ENCODE peak calls at places on chromosome 6, in ten cellular contexts. One of them, this sample, is unnamed.

GRCh38 chr6:117818449-117818848 is 88.6 kb upstream of the SLC35F1 start:
- DNase-seq in sigmoid colon: no peak
- DNase-seq in H1: no peak
- DNase-seq in upper lobe of left lung: no peak
- DNase-seq in GM12892: no peak
- DNase-seq in stomach: no peak
- DNase-seq in transverse colon: no peak
- DNase-seq in suprapubic skin: no peak
- DNase-seq in HCT116: no peak
- DNase-seq in breast epithelium: no peak
- DNase-seq in this sample: no peak

GRCh38 chr6:21531393-21531792 is 62.2 kb upstream of the SOX4 start:
- DNase-seq in sigmoid colon: no peak
- DNase-seq in transverse colon: no peak
- DNase-seq in HCT116: no peak
- DNase-seq in breast epithelium: no peak
- DNase-seq in stomach: no peak
- DNase-seq in upper lobe of left lung: no peak
- DNase-seq in suprapubic skin: no peak
- DNase-seq in GM12892: no peak
- DNase-seq in H1: no peak
- DNase-seq in this sample: no peak

GRCh38 chr6:44226368-44227137 is 3.2 kb downstream of the SLC29A1 start:
- DNase-seq in sigmoid colon: peak
- DNase-seq in upper lobe of left lung: no peak
- DNase-seq in transverse colon: no peak
- DNase-seq in HCT116: no peak
- DNase-seq in H1: no peak
- DNase-seq in stomach: no peak
- DNase-seq in suprapubic skin: no peak
- DNase-seq in breast epithelium: no peak
- DNase-seq in GM12892: no peak
- DNase-seq in this sample: no peak

GRCh38 chr6:132687306-132687705 is 26.5 kb downstream of the VNN1 start:
- DNase-seq in GM12892: no peak
- DNase-seq in transverse colon: no peak
- DNase-seq in sigmoid colon: no peak
- DNase-seq in suprapubic skin: no peak
- DNase-seq in HCT116: peak
- DNase-seq in H1: no peak
- DNase-seq in breast epithelium: no peak
- DNase-seq in stomach: no peak
- DNase-seq in upper lobe of left lung: no peak
- DNase-seq in this sample: peak

GRCh38 chr6:150494236-150494635 is 105.4 kb upstream of the PLEKHG1 start:
- DNase-seq in sigmoid colon: peak
- DNase-seq in GM12892: no peak
- DNase-seq in upper lobe of left lung: no peak
- DNase-seq in suprapubic skin: peak
- DNase-seq in breast epithelium: peak
- DNase-seq in transverse colon: no peak
- DNase-seq in stomach: no peak
- DNase-seq in H1: no peak
- DNase-seq in HCT116: no peak
- DNase-seq in this sample: no peak

GRCh38 chr6:22028403-22028802 is 268.4 kb downstream of the PRL start:
- DNase-seq in suprapubic skin: no peak
- DNase-seq in H1: no peak
- DNase-seq in upper lobe of left lung: no peak
- DNase-seq in stomach: no peak
- DNase-seq in breast epithelium: no peak
- DNase-seq in sigmoid colon: no peak
- DNase-seq in transverse colon: no peak
- DNase-seq in GM12892: no peak
- DNase-seq in HCT116: no peak
- DNase-seq in this sample: no peak

GRCh38 chr6:48743738-48744137 is 632.7 kb upstream of the PTCHD4 start:
- DNase-seq in transverse colon: no peak
- DNase-seq in HCT116: no peak
- DNase-seq in stomach: no peak
- DNase-seq in breast epithelium: no peak
- DNase-seq in suprapubic skin: no peak
- DNase-seq in upper lobe of left lung: no peak
- DNase-seq in H1: no peak
- DNase-seq in GM12892: no peak
- DNase-seq in sigmoid colon: no peak
- DNase-seq in this sample: no peak

GRCh38 chr6:26216886-26217713 is 129.9 kb downstream of the HFE start:
- DNase-seq in transverse colon: peak
- DNase-seq in upper lobe of left lung: peak
- DNase-seq in stomach: peak
- DNase-seq in HCT116: no peak
- DNase-seq in suprapubic skin: peak
- DNase-seq in GM12892: no peak
- DNase-seq in sigmoid colon: peak
- DNase-seq in breast epithelium: peak
- DNase-seq in H1: no peak
- DNase-seq in this sample: peak

GRCh38 chr6:31736768-31737314 is 511 bp upstream of the CLIC1 start:
- DNase-seq in transverse colon: peak
- DNase-seq in HCT116: no peak
- DNase-seq in sigmoid colon: no peak
- DNase-seq in suprapubic skin: no peak
- DNase-seq in upper lobe of left lung: no peak
- DNase-seq in stomach: no peak
- DNase-seq in H1: no peak
- DNase-seq in breast epithelium: no peak
- DNase-seq in GM12892: no peak
- DNase-seq in this sample: no peak

GRCh38 chr6:33201147-33201545 is 479 bp downstream of the SLC39A7 start:
- DNase-seq in sigmoid colon: no peak
- DNase-seq in suprapubic skin: no peak
- DNase-seq in transverse colon: no peak
- DNase-seq in HCT116: no peak
- DNase-seq in breast epithelium: no peak
- DNase-seq in upper lobe of left lung: peak
- DNase-seq in GM12892: no peak
- DNase-seq in H1: no peak
- DNase-seq in stomach: no peak
- DNase-seq in this sample: no peak

GRCh38 chr6:73696990-73697651 is 1.1 kb downstream of the CD109 start:
- DNase-seq in sigmoid colon: no peak
- DNase-seq in suprapubic skin: no peak
- DNase-seq in transverse colon: no peak
- DNase-seq in stomach: no peak
- DNase-seq in H1: no peak
- DNase-seq in HCT116: no peak
- DNase-seq in GM12892: no peak
- DNase-seq in breast epithelium: no peak
- DNase-seq in upper lobe of left lung: no peak
- DNase-seq in this sample: peak
- TF ChIP-seq POLR2A in sigmoid colon: no peak
- TF ChIP-seq POLR2A in suprapubic skin: no peak
- TF ChIP-seq POLR2A in transverse colon: no peak
- TF ChIP-seq POLR2A in stomach: no peak
- TF ChIP-seq POLR2A in H1: no peak
- TF ChIP-seq POLR2A in HCT116: no peak
- TF ChIP-seq POLR2A in GM12892: no peak
- TF ChIP-seq POLR2A in breast epithelium: no peak
- TF ChIP-seq POLR2A in upper lobe of left lung: no peak
- TF ChIP-seq POLR2A in this sample: no peak

GRCh38 chr6:63904844-63905243 is 269.2 kb downstream of the PHF3 start:
- DNase-seq in breast epithelium: no peak
- DNase-seq in suprapubic skin: no peak
- DNase-seq in transverse colon: no peak
- DNase-seq in sigmoid colon: no peak
- DNase-seq in GM12892: no peak
- DNase-seq in HCT116: no peak
- DNase-seq in stomach: no peak
- DNase-seq in upper lobe of left lung: no peak
- DNase-seq in H1: no peak
- DNase-seq in this sample: peak
- TF ChIP-seq POLR2AphosphoS5 in breast epithelium: no peak
- TF ChIP-seq POLR2AphosphoS5 in suprapubic skin: no peak
- TF ChIP-seq POLR2AphosphoS5 in transverse colon: no peak
- TF ChIP-seq POLR2AphosphoS5 in sigmoid colon: no peak
- TF ChIP-seq POLR2AphosphoS5 in GM12892: no peak
- TF ChIP-seq POLR2AphosphoS5 in HCT116: no peak
- TF ChIP-seq POLR2AphosphoS5 in stomach: no peak
- TF ChIP-seq POLR2AphosphoS5 in upper lobe of left lung: no peak
- TF ChIP-seq POLR2AphosphoS5 in H1: no peak
- TF ChIP-seq POLR2AphosphoS5 in this sample: no peak

GRCh38 chr6:90111387-90111786 is 185.3 kb downstream of the BACH2 start:
- DNase-seq in transverse colon: no peak
- DNase-seq in breast epithelium: no peak
- DNase-seq in H1: no peak
- DNase-seq in sigmoid colon: no peak
- DNase-seq in HCT116: no peak
- DNase-seq in suprapubic skin: no peak
- DNase-seq in upper lobe of left lung: no peak
- DNase-seq in stomach: no peak
- DNase-seq in GM12892: no peak
- DNase-seq in this sample: no peak
- TF ChIP-seq POLR2A in transverse colon: no peak
- TF ChIP-seq POLR2A in breast epithelium: no peak
- TF ChIP-seq POLR2A in H1: no peak
- TF ChIP-seq POLR2A in sigmoid colon: no peak
- TF ChIP-seq POLR2A in HCT116: no peak
- TF ChIP-seq POLR2A in suprapubic skin: no peak
- TF ChIP-seq POLR2A in upper lobe of left lung: no peak
- TF ChIP-seq POLR2A in stomach: no peak
- TF ChIP-seq POLR2A in GM12892: no peak
- TF ChIP-seq POLR2A in this sample: no peak

GRCh38 chr6:3766219-3766618 is 14.7 kb upstream of the PXDC1 start:
- DNase-seq in suprapubic skin: peak
- DNase-seq in transverse colon: no peak
- DNase-seq in HCT116: no peak
- DNase-seq in sigmoid colon: no peak
- DNase-seq in GM12892: no peak
- DNase-seq in stomach: no peak
- DNase-seq in H1: no peak
- DNase-seq in breast epithelium: no peak
- DNase-seq in upper lobe of left lung: no peak
- DNase-seq in this sample: no peak
- TF ChIP-seq POLR2AphosphoS5 in suprapubic skin: no peak
- TF ChIP-seq POLR2AphosphoS5 in transverse colon: no peak
- TF ChIP-seq POLR2AphosphoS5 in HCT116: no peak
- TF ChIP-seq POLR2AphosphoS5 in sigmoid colon: no peak
- TF ChIP-seq POLR2AphosphoS5 in GM12892: no peak
- TF ChIP-seq POLR2AphosphoS5 in stomach: no peak
- TF ChIP-seq POLR2AphosphoS5 in H1: no peak
- TF ChIP-seq POLR2AphosphoS5 in breast epithelium: no peak
- TF ChIP-seq POLR2AphosphoS5 in upper lobe of left lung: no peak
- TF ChIP-seq POLR2AphosphoS5 in this sample: no peak

GRCh38 chr6:109442393-109442924 is 1.9 kb downstream of the SMPD2 start:
- DNase-seq in breast epithelium: no peak
- DNase-seq in HCT116: no peak
- DNase-seq in stomach: peak
- DNase-seq in upper lobe of left lung: no peak
- DNase-seq in sigmoid colon: no peak
- DNase-seq in GM12892: no peak
- DNase-seq in suprapubic skin: no peak
- DNase-seq in transverse colon: no peak
- DNase-seq in H1: no peak
- DNase-seq in this sample: no peak

GRCh38 chr6:109441069-109441816 is 719 bp downstream of the SMPD2 start:
- DNase-seq in stomach: peak
- DNase-seq in suprapubic skin: no peak
- DNase-seq in upper lobe of left lung: no peak
- DNase-seq in HCT116: no peak
- DNase-seq in sigmoid colon: peak
- DNase-seq in breast epithelium: peak
- DNase-seq in H1: no peak
- DNase-seq in transverse colon: peak
- DNase-seq in GM12892: no peak
- DNase-seq in this sample: peak

GRCh38 chr6:109443425-109443950 is 3.0 kb downstream of the SMPD2 start:
- DNase-seq in sigmoid colon: no peak
- DNase-seq in breast epithelium: no peak
- DNase-seq in H1: no peak
- DNase-seq in GM12892: no peak
- DNase-seq in transverse colon: no peak
- DNase-seq in suprapubic skin: no peak
- DNase-seq in HCT116: no peak
- DNase-seq in stomach: no peak
- DNase-seq in upper lobe of left lung: peak
- DNase-seq in this sample: no peak

GRCh38 chr6:109445382-109445781 is 4.9 kb downstream of the SMPD2 start:
- DNase-seq in H1: no peak
- DNase-seq in upper lobe of left lung: no peak
- DNase-seq in GM12892: no peak
- DNase-seq in breast epithelium: no peak
- DNase-seq in stomach: no peak
- DNase-seq in transverse colon: no peak
- DNase-seq in HCT116: no peak
- DNase-seq in sigmoid colon: no peak
- DNase-seq in suprapubic skin: no peak
- DNase-seq in this sample: no peak

DNA sequence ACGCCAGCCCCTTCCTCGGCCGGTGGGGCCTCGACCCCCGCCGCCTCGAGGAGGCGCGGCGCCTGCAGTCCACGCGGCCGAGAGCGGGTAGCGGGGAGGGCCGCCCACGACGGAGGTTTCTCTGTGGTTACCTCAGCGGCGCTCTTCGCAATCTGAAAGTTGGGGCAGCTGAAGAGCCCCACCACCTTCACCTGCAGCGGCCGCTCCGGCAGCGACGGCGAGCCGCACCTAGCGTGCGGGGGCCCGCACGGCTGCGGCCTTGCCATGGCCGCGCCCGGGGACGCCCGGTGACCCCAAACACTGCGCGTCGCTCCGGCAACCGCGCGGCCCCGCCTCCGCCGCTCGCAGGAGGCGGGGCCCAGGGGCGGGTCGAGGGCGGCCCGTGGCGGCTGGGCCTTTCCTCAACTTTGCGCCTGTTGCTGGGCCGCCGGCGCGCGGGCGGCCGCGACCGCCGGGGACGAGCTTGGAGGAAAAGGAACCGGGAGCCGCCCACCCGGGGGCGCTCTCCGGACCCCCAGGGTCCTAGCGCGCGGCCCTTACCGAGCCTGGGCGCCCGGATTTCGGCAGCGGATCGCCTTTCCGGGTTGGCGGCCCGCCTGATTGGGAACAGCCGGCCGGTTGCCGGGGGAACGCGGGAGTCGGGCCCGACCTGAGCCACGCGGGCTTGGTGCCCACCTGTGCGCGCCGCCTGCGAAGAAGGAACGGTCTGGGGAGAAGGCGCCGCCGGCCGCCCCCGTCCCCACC is at the start of the genes PPIL6 and SMPD2:
- DNase-seq in H1: peak
- DNase-seq in breast epithelium: peak
- DNase-seq in HCT116: peak
- DNase-seq in sigmoid colon: peak
- DNase-seq in transverse colon: peak
- DNase-seq in suprapubic skin: peak
- DNase-seq in upper lobe of left lung: peak
- DNase-seq in stomach: peak
- DNase-seq in GM12892: peak
- DNase-seq in this sample: peak
- TF ChIP-seq POLR2A in H1: no peak
- TF ChIP-seq POLR2A in breast epithelium: no peak
- TF ChIP-seq POLR2A in HCT116: no peak
- TF ChIP-seq POLR2A in sigmoid colon: no peak
- TF ChIP-seq POLR2A in transverse colon: peak
- TF ChIP-seq POLR2A in suprapubic skin: peak
- TF ChIP-seq POLR2A in upper lobe of left lung: no peak
- TF ChIP-seq POLR2A in stomach: no peak
- TF ChIP-seq POLR2A in GM12892: peak
- TF ChIP-seq POLR2A in this sample: no peak